ENCODE peak calls at places on chromosomes 16 and 17, in four cellular contexts. R, V, T and S are unnamed samples.

GRCh38 chr16:54370653-54371052 is 84.1 kb upstream of the IRX3 start:
- DNase-seq in T (no peak), R (no peak), V (no peak), S (no peak)

GRCh38 chr16:19583665-19584300 is 28.3 kb downstream of the VPS35L start:
- DNase-seq in R (no peak), V (peak; percentile 83), T (peak; percentile 48), S (peak; percentile 69)

GRCh38 chr17:71163121-71163812 is 957.6 kb upstream of the SOX9 start:
- DNase-seq in R (no peak), T (peak; percentile 38), V (peak; percentile 81), S (no peak)

GRCh38 chr17:77382966-77383612 is 242.3 kb downstream of the SEC14L1 start:
- DNase-seq in T (no peak), R (peak; percentile 67), V (peak; percentile 57), S (peak; percentile 82)

GRCh38 chr16:5024632-5025031 is 9.1 kb downstream of the NAGPA start:
- DNase-seq in T (peak; percentile 68), R (no peak), V (peak; percentile 18), S (peak; percentile 17)

GRCh38 chr17:78219396-78220150 is 5.5 kb downstream of the BIRC5 start:
- DNase-seq in R (no peak), V (no peak), T (no peak), S (no peak)

GRCh38 chr17:19867094-19867653 is 562 bp downstream of the ULK2 start:
- DNase-seq in T (peak; percentile 76), V (peak; percentile 66), R (peak; percentile 66), S (peak; percentile 56)

GRCh38 chr17:37792787-37793186 is 47.9 kb upstream of the HNF1B start:
- DNase-seq in V (peak; percentile 58), R (no peak), T (no peak), S (no peak)

GRCh38 chr16:66250686-66251405 is 115.6 kb upstream of the CDH5 start:
- DNase-seq in R (peak; percentile 77), V (peak; percentile 88), T (peak; percentile 48), S (peak; percentile 87)

GRCh38 chr17:72600934-72601333 is 480.1 kb downstream of the SOX9 start:
- DNase-seq in R (no peak), T (no peak), V (peak; percentile 84), S (peak; percentile 54)

GRCh38 chr17:72184805-72185204 is 64.0 kb downstream of the SOX9 start:
- DNase-seq in V (peak; percentile 32), R (no peak), T (no peak), S (no peak)

GRCh38 chr16:89135166-89135565 is 36.4 kb upstream of the CDH15 start:
- DNase-seq in V (no peak), R (no peak), T (no peak), S (no peak)

GRCh38 chr17:50361561-50362480 is 11.2 kb downstream of the MRPL27 start:
- DNase-seq in V (peak; percentile 89), R (no peak), T (peak; percentile 70), S (peak; percentile 77)

GRCh38 chr17:49762148-49762941 is 1.6 kb downstream of the FAM117A start:
- DNase-seq in V (no peak), R (no peak), T (no peak), S (peak; percentile 30)

GRCh38 chr16:56885446-56886162 is 20.6 kb downstream of the SLC12A3 start:
- DNase-seq in T (no peak), V (no peak), R (no peak), S (no peak)

GRCh38 chr16:62966626-62967025 is 930.4 kb upstream of the CDH8 start:
- DNase-seq in V (no peak), T (no peak), R (no peak), S (no peak)

GRCh38 chr17:75459246-75459589 is 2.8 kb downstream of the TMEM94 start:
- DNase-seq in V (no peak), R (no peak), T (no peak), S (no peak)

GRCh38 chr17:68568581-68568980 is 32.6 kb downstream of the FAM20A start:
- DNase-seq in T (no peak), V (no peak), R (no peak), S (no peak)

GRCh38 chr16:53991181-53992056 is 287.5 kb downstream of the FTO start:
- DNase-seq in R (no peak), V (peak; percentile 89), T (no peak), S (peak; percentile 23)

GRCh38 chr16:56411624-56412023 is 13.7 kb downstream of the AMFR start:
- DNase-seq in V (no peak), T (no peak), R (no peak), S (no peak)

GRCh38 chr17:74631468-74632195 is 8.1 kb upstream of the CD300E start:
- DNase-seq in T (no peak), V (peak; percentile 2), R (no peak), S (peak; percentile 31)

GRCh38 chr17:70875729-70876344 is 706.5 kb downstream of the KCNJ2 start:
- DNase-seq in V (peak; percentile 16), R (no peak), T (no peak), S (peak; percentile 22)

GRCh38 chr17:61734012-61734411 is 129.3 kb downstream of the BRIP1 start:
- DNase-seq in R (no peak), T (no peak), V (no peak), S (no peak)

GRCh38 chr17:59260724-59261123 is 40.4 kb downstream of the GDPD1 start:
- DNase-seq in V (no peak), R (no peak), T (no peak), S (no peak)

GRCh38 chr16:19829844-19830703 is 54.6 kb downstream of the GPRC5B start:
- DNase-seq in T (peak; percentile 9), V (no peak), R (no peak), S (no peak)

GRCh38 chr16:27005386-27005785 is 61.3 kb upstream of the C16orf82 start:
- DNase-seq in V (no peak), T (no peak), R (no peak), S (no peak)

GRCh38 chr17:75039238-75039637 is 7.5 kb downstream of the ATP5PD start:
- DNase-seq in V (no peak), R (no peak), T (no peak), S (no peak)

GRCh38 chr17:9918804-9919352 is 13.8 kb upstream of the RCVRN start:
- DNase-seq in T (no peak), R (no peak), V (no peak), S (no peak)

GRCh38 chr17:8430966-8431365 is 4.7 kb upstream of the NDEL1 start:
- DNase-seq in T (no peak), R (peak; percentile 32), V (no peak), S (peak; percentile 97)

GRCh38 chr17:57533684-57534305 is 211.3 kb downstream of the CCDC182 start:
- DNase-seq in T (no peak), V (no peak), R (no peak), S (no peak)

GRCh38 chr16:10682604-10683003 is 12.1 kb downstream of the TEKT5 start:
- DNase-seq in V (no peak), R (no peak), T (no peak), S (no peak)

GRCh38 chr17:15398291-15398690 is 56.9 kb upstream of the TEKT3 start:
- DNase-seq in V (no peak), R (no peak), T (no peak), S (peak; percentile 42)

GRCh38 chr16:228151-228855 is 946 bp downstream of the LUC7L start:
- DNase-seq in R (no peak), T (no peak), V (peak; percentile 35), S (no peak)

GRCh38 chr16:230949-231348 is 1.7 kb upstream of the LUC7L start:
- DNase-seq in V (no peak), T (no peak), R (no peak), S (no peak)

GRCh38 chr16:229731-230281 is 557 bp upstream of the LUC7L start:
- DNase-seq in T (no peak), V (no peak), R (no peak), S (no peak)

GRCh38 chr16:234468-235305 is at the start of gene FAM234A:
- DNase-seq in T (peak; percentile 96), V (peak; percentile 89), R (peak; percentile 92), S (peak; percentile 80)

DNA sequence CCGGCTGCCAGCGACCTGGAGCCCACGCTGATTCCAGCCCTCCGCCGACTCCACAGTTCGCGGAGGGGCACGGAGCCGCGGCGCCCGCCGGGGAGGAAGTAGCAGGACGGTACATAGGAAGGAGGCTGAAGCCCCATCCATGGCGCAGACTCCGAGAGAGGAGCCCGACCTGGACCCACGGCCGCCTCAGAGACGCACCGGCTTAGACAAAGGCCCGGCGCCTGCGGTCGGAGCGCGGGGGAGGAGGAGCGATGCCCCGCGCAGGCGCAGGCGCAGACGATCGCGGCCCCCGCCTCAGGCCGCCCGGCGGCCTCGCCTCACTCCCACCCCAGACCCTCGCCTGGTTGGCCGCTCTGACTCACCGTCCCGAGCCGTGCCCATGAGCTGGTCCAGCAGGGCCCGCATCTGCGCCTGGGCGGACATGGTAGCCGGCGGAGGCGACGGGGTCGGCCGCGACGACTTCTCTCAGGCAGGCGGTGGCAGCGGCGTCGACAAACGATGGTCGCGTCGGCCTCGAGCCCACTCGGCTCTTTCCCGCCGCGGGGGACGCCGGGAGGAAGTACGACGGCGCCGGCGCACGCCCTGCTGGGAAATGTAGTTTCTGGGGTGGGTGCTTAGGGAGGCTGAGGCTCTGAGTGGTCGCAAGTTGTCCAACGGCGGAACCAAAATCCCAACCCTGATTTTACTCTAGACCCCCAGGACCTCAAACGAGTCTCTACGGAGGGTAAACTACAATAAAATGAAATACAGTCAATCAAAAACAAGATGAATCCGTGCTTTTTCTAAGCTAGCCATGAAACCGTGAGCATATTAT is at the start of gene LUC7L:
- DNase-seq in T (peak; percentile 90), V (peak; percentile 88), R (peak; percentile 85), S (peak; percentile 82)
- TF ChIP-seq CTCF in T (no peak), V (no peak), R (peak; percentile 19), S (no peak)

DNA sequence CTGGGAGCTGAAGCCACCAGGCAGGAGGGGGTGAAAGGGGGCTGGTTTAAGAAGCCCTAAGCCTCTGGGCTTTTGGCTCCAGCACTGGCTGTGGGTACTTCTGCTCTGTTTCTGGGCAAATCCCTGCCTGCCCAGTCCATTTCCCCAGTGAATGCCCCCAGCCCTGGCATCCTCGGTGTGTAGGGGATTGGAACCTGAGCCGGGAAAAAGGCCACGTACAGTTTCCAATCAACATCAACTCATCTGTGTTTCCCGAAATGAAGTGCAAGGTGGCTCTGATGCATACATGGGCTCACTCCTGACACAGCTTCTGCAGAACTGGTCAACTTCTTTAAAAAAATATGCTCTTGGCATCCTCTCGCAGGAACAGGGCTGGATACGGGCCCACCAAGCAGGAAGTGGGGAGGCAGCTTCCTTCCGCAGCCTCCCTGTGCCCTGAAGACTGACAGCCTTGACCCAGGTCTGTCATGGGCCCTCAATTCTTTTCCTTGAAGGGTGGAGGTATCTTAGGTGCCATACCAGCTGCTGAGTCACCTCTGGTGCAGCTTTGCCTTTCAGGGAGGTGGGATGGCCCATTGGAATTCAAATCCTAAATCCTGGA is 73.3 kb downstream of the N4BP1 start:
- DNase-seq in V (peak; percentile 47), T (no peak), R (no peak), S (peak; percentile 51)
- H3K4me3 ChIP-seq in V (no peak overlapping the region), T (no peak overlapping the region), R (no peak overlapping the region), S (no peak overlapping the region)

GRCh38 chr17:36142230-36142629 is 34.2 kb downstream of the TBC1D3B start:
- DNase-seq in V (no peak), T (peak; percentile 77), R (no peak), S (no peak)
- TF ChIP-seq CTCF in V (no peak), T (no peak), R (no peak), S (no peak)

DNA sequence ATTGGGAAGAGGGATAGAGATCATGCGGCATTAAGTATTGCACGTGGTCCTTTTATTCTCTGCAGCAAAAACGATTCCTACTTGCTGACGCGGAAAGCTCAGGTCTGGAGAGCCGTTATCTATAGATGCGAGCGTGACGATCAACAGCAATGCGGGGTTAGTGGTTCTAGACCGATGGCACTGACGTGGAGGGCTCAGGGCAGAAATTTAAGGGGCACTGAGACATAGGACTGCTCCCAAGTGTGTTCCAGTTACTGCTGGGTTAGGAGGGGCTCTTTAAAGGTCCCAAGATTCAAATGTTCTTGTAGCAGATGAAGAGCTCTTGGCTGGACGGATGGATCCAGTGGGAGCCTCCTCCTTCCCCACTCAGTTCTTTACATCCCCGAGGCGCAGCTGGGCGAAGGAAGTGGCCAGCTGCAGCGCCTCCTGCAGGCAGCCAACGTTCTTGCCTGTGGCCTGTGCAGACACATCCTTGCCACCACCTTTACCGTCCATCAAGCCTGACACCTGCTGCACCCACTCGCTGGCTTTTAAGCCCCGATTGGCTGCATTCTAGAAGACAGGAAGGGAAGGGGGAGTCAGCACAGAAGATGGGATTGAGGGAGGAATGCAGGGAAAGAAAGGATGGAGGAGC is 732 bp upstream of the EXOSC6 start:
- DNase-seq in V (peak; percentile 19), T (no peak), R (no peak), S (peak; percentile 18)
- H3K4me3 ChIP-seq in V (no peak overlapping the region), T (no peak overlapping the region), R (no peak overlapping the region), S (no peak overlapping the region)